ENCODE peak calls at places on chromosomes 5 and 9, in nine cellular contexts. One of them, this sample, is unnamed.

GRCh38 chr5:173530547-173530946 is 85.9 kb downstream of the BOD1 start:
- DNase-seq in upper lobe of right lung: no peak
- DNase-seq in HCT116: peak
- DNase-seq in CD4-positive, alpha-beta T cell: no peak
- DNase-seq in cardiac fibroblast: no peak
- DNase-seq in psoas muscle: no peak
- DNase-seq in H9: peak
- DNase-seq in Caco-2: peak
- DNase-seq in neural progenitor cell: peak
- DNase-seq in this sample: no peak

GRCh38 chr5:329106-329757 is 7.7 kb downstream of the AHRR start:
- DNase-seq in upper lobe of right lung: no peak
- DNase-seq in HCT116: no peak
- DNase-seq in CD4-positive, alpha-beta T cell: no peak
- DNase-seq in cardiac fibroblast: no peak
- DNase-seq in psoas muscle: no peak
- DNase-seq in H9: no peak
- DNase-seq in Caco-2: no peak
- DNase-seq in neural progenitor cell: no peak
- DNase-seq in this sample: no peak

GRCh38 chr5:113265190-113265589 is 169.6 kb downstream of the TSSK1B start:
- DNase-seq in upper lobe of right lung: no peak
- DNase-seq in HCT116: no peak
- DNase-seq in CD4-positive, alpha-beta T cell: no peak
- DNase-seq in cardiac fibroblast: no peak
- DNase-seq in psoas muscle: no peak
- DNase-seq in H9: no peak
- DNase-seq in Caco-2: no peak
- DNase-seq in neural progenitor cell: no peak
- DNase-seq in this sample: no peak

GRCh38 chr9:7117676-7118561 is 360.1 kb downstream of the KDM4C start:
- DNase-seq in upper lobe of right lung: no peak
- DNase-seq in HCT116: no peak
- DNase-seq in CD4-positive, alpha-beta T cell: no peak
- DNase-seq in cardiac fibroblast: peak
- DNase-seq in psoas muscle: no peak
- DNase-seq in H9: no peak
- DNase-seq in Caco-2: no peak
- DNase-seq in neural progenitor cell: no peak
- DNase-seq in this sample: no peak

GRCh38 chr9:122332643-122333042 is 38.2 kb upstream of the PTGS1 start:
- DNase-seq in upper lobe of right lung: no peak
- DNase-seq in HCT116: no peak
- DNase-seq in CD4-positive, alpha-beta T cell: no peak
- DNase-seq in cardiac fibroblast: no peak
- DNase-seq in psoas muscle: no peak
- DNase-seq in H9: no peak
- DNase-seq in Caco-2: no peak
- DNase-seq in neural progenitor cell: no peak
- DNase-seq in this sample: no peak

GRCh38 chr9:116816484-116816883 is 129.4 kb downstream of the TRIM32 start:
- DNase-seq in upper lobe of right lung: no peak
- DNase-seq in HCT116: no peak
- DNase-seq in CD4-positive, alpha-beta T cell: no peak
- DNase-seq in cardiac fibroblast: no peak
- DNase-seq in psoas muscle: no peak
- DNase-seq in H9: no peak
- DNase-seq in Caco-2: no peak
- DNase-seq in neural progenitor cell: no peak
- DNase-seq in this sample: no peak

GRCh38 chr5:52771343-52772039 is 16.2 kb upstream of the ITGA1 start:
- DNase-seq in upper lobe of right lung: no peak
- DNase-seq in HCT116: no peak
- DNase-seq in CD4-positive, alpha-beta T cell: no peak
- DNase-seq in cardiac fibroblast: no peak
- DNase-seq in psoas muscle: no peak
- DNase-seq in H9: no peak
- DNase-seq in Caco-2: no peak
- DNase-seq in neural progenitor cell: no peak
- DNase-seq in this sample: no peak

GRCh38 chr5:91937121-91937520 is 554.0 kb upstream of the ARRDC3 start:
- DNase-seq in upper lobe of right lung: no peak
- DNase-seq in HCT116: no peak
- DNase-seq in CD4-positive, alpha-beta T cell: no peak
- DNase-seq in cardiac fibroblast: peak
- DNase-seq in psoas muscle: no peak
- DNase-seq in H9: no peak
- DNase-seq in Caco-2: no peak
- DNase-seq in neural progenitor cell: no peak
- DNase-seq in this sample: no peak

GRCh38 chr5:140800816-140801493 is at the start of gene PCDHA3:
- DNase-seq in upper lobe of right lung: no peak
- DNase-seq in HCT116: no peak
- DNase-seq in CD4-positive, alpha-beta T cell: no peak
- DNase-seq in cardiac fibroblast: peak
- DNase-seq in psoas muscle: no peak
- DNase-seq in H9: no peak
- DNase-seq in Caco-2: no peak
- DNase-seq in neural progenitor cell: no peak
- DNase-seq in this sample: no peak

GRCh38 chr5:97644206-97644605 is 461.2 kb upstream of the RIOK2 start:
- DNase-seq in upper lobe of right lung: no peak
- DNase-seq in HCT116: no peak
- DNase-seq in CD4-positive, alpha-beta T cell: no peak
- DNase-seq in cardiac fibroblast: no peak
- DNase-seq in psoas muscle: no peak
- DNase-seq in H9: no peak
- DNase-seq in Caco-2: no peak
- DNase-seq in neural progenitor cell: no peak
- DNase-seq in this sample: no peak

GRCh38 chr9:122354536-122355199 is 16.2 kb upstream of the PTGS1 start:
- DNase-seq in upper lobe of right lung: no peak
- DNase-seq in HCT116: no peak
- DNase-seq in CD4-positive, alpha-beta T cell: no peak
- DNase-seq in cardiac fibroblast: no peak
- DNase-seq in psoas muscle: no peak
- DNase-seq in H9: no peak
- DNase-seq in Caco-2: no peak
- DNase-seq in neural progenitor cell: no peak
- DNase-seq in this sample: no peak

GRCh38 chr5:95620870-95621838 is 1.3 kb downstream of the GPR150 start:
- DNase-seq in upper lobe of right lung: peak
- DNase-seq in HCT116: no peak
- DNase-seq in CD4-positive, alpha-beta T cell: peak
- DNase-seq in cardiac fibroblast: peak
- DNase-seq in psoas muscle: peak
- DNase-seq in H9: peak
- DNase-seq in Caco-2: peak
- DNase-seq in neural progenitor cell: peak
- DNase-seq in this sample: peak

GRCh38 chr9:33881635-33882034 is 64.7 kb downstream of the UBE2R2 start:
- DNase-seq in upper lobe of right lung: no peak
- DNase-seq in HCT116: no peak
- DNase-seq in CD4-positive, alpha-beta T cell: no peak
- DNase-seq in cardiac fibroblast: peak
- DNase-seq in psoas muscle: no peak
- DNase-seq in H9: no peak
- DNase-seq in Caco-2: no peak
- DNase-seq in neural progenitor cell: no peak
- DNase-seq in this sample: no peak

GRCh38 chr5:162047279-162047678 is 20.3 kb upstream of the GABRG2 start:
- DNase-seq in upper lobe of right lung: no peak
- DNase-seq in HCT116: no peak
- DNase-seq in CD4-positive, alpha-beta T cell: no peak
- DNase-seq in cardiac fibroblast: no peak
- DNase-seq in psoas muscle: no peak
- DNase-seq in H9: no peak
- DNase-seq in Caco-2: no peak
- DNase-seq in neural progenitor cell: no peak
- DNase-seq in this sample: no peak

GRCh38 chr9:115883467-115884329 is 269.9 kb upstream of the PAPPA start:
- DNase-seq in upper lobe of right lung: no peak
- DNase-seq in HCT116: peak
- DNase-seq in CD4-positive, alpha-beta T cell: no peak
- DNase-seq in cardiac fibroblast: peak
- DNase-seq in psoas muscle: no peak
- DNase-seq in H9: peak
- DNase-seq in Caco-2: peak
- DNase-seq in neural progenitor cell: peak
- DNase-seq in this sample: no peak

GRCh38 chr5:78243639-78244038 is 50.9 kb downstream of the AP3B1 start:
- DNase-seq in upper lobe of right lung: no peak
- DNase-seq in HCT116: no peak
- DNase-seq in CD4-positive, alpha-beta T cell: no peak
- DNase-seq in cardiac fibroblast: peak
- DNase-seq in psoas muscle: no peak
- DNase-seq in H9: no peak
- DNase-seq in Caco-2: no peak
- DNase-seq in neural progenitor cell: no peak
- DNase-seq in this sample: no peak

GRCh38 chr5:32116574-32117313 is 57.4 kb downstream of the GOLPH3 start:
- DNase-seq in upper lobe of right lung: no peak
- DNase-seq in HCT116: no peak
- DNase-seq in CD4-positive, alpha-beta T cell: no peak
- DNase-seq in cardiac fibroblast: peak
- DNase-seq in psoas muscle: no peak
- DNase-seq in H9: no peak
- DNase-seq in Caco-2: no peak
- DNase-seq in neural progenitor cell: no peak
- DNase-seq in this sample: no peak

GRCh38 chr5:39780341-39780740 is 355.6 kb upstream of the DAB2 start:
- DNase-seq in upper lobe of right lung: no peak
- DNase-seq in HCT116: no peak
- DNase-seq in CD4-positive, alpha-beta T cell: no peak
- DNase-seq in cardiac fibroblast: peak
- DNase-seq in psoas muscle: no peak
- DNase-seq in H9: no peak
- DNase-seq in Caco-2: no peak
- DNase-seq in neural progenitor cell: peak
- DNase-seq in this sample: no peak

GRCh38 chr9:92279302-92279701 is 14.2 kb downstream of the IARS1 start:
- DNase-seq in upper lobe of right lung: no peak
- DNase-seq in HCT116: no peak
- DNase-seq in CD4-positive, alpha-beta T cell: no peak
- DNase-seq in cardiac fibroblast: no peak
- DNase-seq in psoas muscle: no peak
- DNase-seq in H9: no peak
- DNase-seq in Caco-2: no peak
- DNase-seq in neural progenitor cell: no peak
- DNase-seq in this sample: no peak

GRCh38 chr5:59066367-59067163 is 483.7 kb downstream of the RAB3C start:
- DNase-seq in upper lobe of right lung: no peak
- DNase-seq in HCT116: no peak
- DNase-seq in CD4-positive, alpha-beta T cell: no peak
- DNase-seq in cardiac fibroblast: peak
- DNase-seq in psoas muscle: peak
- DNase-seq in H9: no peak
- DNase-seq in Caco-2: no peak
- DNase-seq in neural progenitor cell: no peak
- DNase-seq in this sample: no peak

GRCh38 chr9:123350590-123351310 is 5.2 kb upstream of the CRB2 start:
- DNase-seq in upper lobe of right lung: no peak
- DNase-seq in HCT116: no peak
- DNase-seq in CD4-positive, alpha-beta T cell: no peak
- DNase-seq in cardiac fibroblast: no peak
- DNase-seq in psoas muscle: no peak
- DNase-seq in H9: no peak
- DNase-seq in Caco-2: no peak
- DNase-seq in neural progenitor cell: no peak
- DNase-seq in this sample: no peak

GRCh38 chr5:115349001-115349817 is 52.8 kb upstream of the CCDC112 start:
- DNase-seq in upper lobe of right lung: no peak
- DNase-seq in HCT116: peak
- DNase-seq in CD4-positive, alpha-beta T cell: no peak
- DNase-seq in cardiac fibroblast: peak
- DNase-seq in psoas muscle: peak
- DNase-seq in H9: no peak
- DNase-seq in Caco-2: no peak
- DNase-seq in neural progenitor cell: no peak
- DNase-seq in this sample: no peak
- TF ChIP-seq CTCF in upper lobe of right lung: no peak
- TF ChIP-seq CTCF in HCT116: peak
- TF ChIP-seq CTCF in CD4-positive, alpha-beta T cell: no peak
- TF ChIP-seq CTCF in cardiac fibroblast: peak
- TF ChIP-seq CTCF in psoas muscle: peak
- TF ChIP-seq CTCF in H9: no peak
- TF ChIP-seq CTCF in Caco-2: no peak
- TF ChIP-seq CTCF in neural progenitor cell: no peak
- TF ChIP-seq CTCF in this sample: no peak

DNA sequence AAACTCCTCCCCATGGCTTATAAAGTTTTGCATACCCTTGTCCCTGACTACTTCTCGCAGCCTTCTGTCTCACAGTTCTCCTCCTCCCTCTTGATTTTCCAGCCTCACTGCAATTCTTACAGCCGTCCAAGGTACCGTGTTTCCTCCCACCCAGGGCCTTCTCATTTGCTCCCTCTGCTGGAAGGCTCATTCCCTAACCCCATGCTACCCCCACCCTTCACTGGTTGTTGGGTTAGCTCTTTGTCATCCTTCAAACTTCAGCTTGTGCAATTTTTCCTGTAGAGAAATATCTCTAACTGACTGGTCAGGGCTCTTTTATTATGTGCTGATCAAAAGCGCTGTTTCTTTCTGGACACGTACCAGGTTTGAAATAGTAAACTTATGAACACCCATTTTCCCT is 329.2 kb downstream of the EBF1 start:
- DNase-seq in upper lobe of right lung: no peak
- DNase-seq in HCT116: peak
- DNase-seq in CD4-positive, alpha-beta T cell: no peak
- DNase-seq in cardiac fibroblast: peak
- DNase-seq in psoas muscle: no peak
- DNase-seq in H9: peak
- DNase-seq in Caco-2: peak
- DNase-seq in neural progenitor cell: peak
- DNase-seq in this sample: no peak
- TF ChIP-seq CTCF in upper lobe of right lung: no peak
- TF ChIP-seq CTCF in HCT116: peak
- TF ChIP-seq CTCF in CD4-positive, alpha-beta T cell: no peak
- TF ChIP-seq CTCF in cardiac fibroblast: peak
- TF ChIP-seq CTCF in psoas muscle: no peak
- TF ChIP-seq CTCF in H9: peak
- TF ChIP-seq CTCF in Caco-2: peak
- TF ChIP-seq CTCF in neural progenitor cell: peak
- TF ChIP-seq CTCF in this sample: no peak

GRCh38 chr9:130236436-130236985 is 29.0 kb upstream of the HMCN2 start:
- DNase-seq in upper lobe of right lung: no peak
- DNase-seq in HCT116: no peak
- DNase-seq in CD4-positive, alpha-beta T cell: no peak
- DNase-seq in cardiac fibroblast: no peak
- DNase-seq in psoas muscle: no peak
- DNase-seq in H9: no peak
- DNase-seq in Caco-2: no peak
- DNase-seq in neural progenitor cell: no peak
- DNase-seq in this sample: no peak
- TF ChIP-seq CTCF in upper lobe of right lung: no peak
- TF ChIP-seq CTCF in HCT116: peak
- TF ChIP-seq CTCF in CD4-positive, alpha-beta T cell: peak
- TF ChIP-seq CTCF in cardiac fibroblast: no peak
- TF ChIP-seq CTCF in psoas muscle: no peak
- TF ChIP-seq CTCF in H9: no peak
- TF ChIP-seq CTCF in Caco-2: no peak
- TF ChIP-seq CTCF in neural progenitor cell: no peak
- TF ChIP-seq CTCF in this sample: peak

GRCh38 chr9:12719431-12719830 is 26.2 kb downstream of the TYRP1 start:
- DNase-seq in upper lobe of right lung: no peak
- DNase-seq in HCT116: peak
- DNase-seq in CD4-positive, alpha-beta T cell: no peak
- DNase-seq in cardiac fibroblast: peak
- DNase-seq in psoas muscle: no peak
- DNase-seq in H9: no peak
- DNase-seq in Caco-2: no peak
- DNase-seq in neural progenitor cell: peak
- DNase-seq in this sample: no peak
- TF ChIP-seq CTCF in upper lobe of right lung: peak
- TF ChIP-seq CTCF in HCT116: peak
- TF ChIP-seq CTCF in CD4-positive, alpha-beta T cell: no peak
- TF ChIP-seq CTCF in cardiac fibroblast: peak
- TF ChIP-seq CTCF in psoas muscle: peak
- TF ChIP-seq CTCF in H9: peak
- TF ChIP-seq CTCF in Caco-2: no peak
- TF ChIP-seq CTCF in neural progenitor cell: peak
- TF ChIP-seq CTCF in this sample: peak

This sample was measured in mesothelial cell of epicardium.